ENCODE peak calls at places on chromosomes 13 and 19, in ten cellular contexts. A, N, K, J, Q, H, E, P, S and G are unnamed samples.
A peak's percentile ranks its signal among the peaks of the same experiment; 100 is the strongest.

GRCh38 chr13:114005206-114005720 is 31.4 kb upstream of the C13orf46 start:
- DNase-seq in J (no peak), A (no peak), P (no peak), K (no peak), E (no peak), H (peak; percentile 14), Q (no peak), N (no peak), S (no peak), G (peak; percentile 22)

GRCh38 chr19:43631491-43631890 is 8.2 kb downstream of the CADM4 start:
- DNase-seq in A (no peak), N (no peak), S (no peak), Q (no peak), K (no peak), H (no peak), J (no peak), E (no peak), P (no peak), G (no peak)

GRCh38 chr19:20078696-20079095 is 896 bp downstream of the ZNF90 start:
- DNase-seq in H (peak; percentile 18), K (peak; percentile 4), Q (peak; percentile 60), P (peak; percentile 85), E (peak; percentile 55), A (peak; percentile 57), S (no peak), N (peak; percentile 18), J (no peak), G (no peak)

GRCh38 chr19:4172861-4173473 is 9.4 kb downstream of the SIRT6 start:
- DNase-seq in J (peak; percentile 59), S (no peak), E (peak; percentile 92), N (peak; percentile 14), H (peak; percentile 47), P (no peak), Q (peak; percentile 42), K (peak; percentile 63), A (peak; percentile 82), G (no peak)

GRCh38 chr19:46631481-46631880 is 4.5 kb downstream of the GNG8 start:
- DNase-seq in K (no peak), H (peak; percentile 67), J (no peak), P (peak; percentile 92), N (peak; percentile 61), Q (peak; percentile 65), E (no peak), S (no peak), A (no peak), G (no peak)

GRCh38 chr13:99265823-99266426 is 7.7 kb upstream of the GPR18 start:
- DNase-seq in J (no peak), N (peak; percentile 63), H (no peak), P (no peak), K (no peak), Q (peak; percentile 74), A (no peak), S (no peak), E (peak; percentile 56), G (no peak)

GRCh38 chr19:33503791-33504444 is 17.7 kb downstream of the PEPD start:
- DNase-seq in P (no peak), K (no peak), H (no peak), A (no peak), S (no peak), J (no peak), N (no peak), Q (no peak), E (no peak), G (no peak)

GRCh38 chr13:73718248-73718647 is 416.0 kb downstream of the KLF12 start:
- DNase-seq in K (no peak), H (no peak), A (no peak), N (no peak), P (no peak), S (no peak), Q (no peak), E (no peak), J (no peak), G (no peak)

GRCh38 chr19:917323-918151 is at the start of gene KISS1R:
- DNase-seq in H (no peak), E (peak; percentile 93), P (no peak), N (peak; percentile 34), S (no peak), J (peak; percentile 44), A (no peak), Q (no peak), K (peak; percentile 64), G (peak; percentile 73)
- TF ChIP-seq CTCF in H (peak; percentile 57), E (peak; percentile 78), P (no peak), N (peak; percentile 49), S (peak; percentile 33), J (no peak), A (no peak), Q (peak; percentile 25), K (peak; percentile 81), G (peak; percentile 50)

GRCh38 chr19:6015841-6016545 is 38.1 kb upstream of the RANBP3 start:
- DNase-seq in E (no peak), N (no peak), Q (no peak), H (no peak), K (no peak), S (no peak), P (no peak), A (no peak), J (no peak), G (no peak)

GRCh38 chr19:6017576-6017975 is 39.6 kb upstream of the RANBP3 start:
- DNase-seq in A (no peak), K (no peak), J (no peak), Q (no peak), P (no peak), E (no peak), H (no peak), S (no peak), N (no peak), G (no peak)

GRCh38 chr19:6020972-6021805 is 43.2 kb upstream of the RANBP3 start:
- DNase-seq in A (no peak), E (no peak), S (no peak), J (peak; percentile 56), N (no peak), K (no peak), H (no peak), P (no peak), Q (no peak), G (no peak)

GRCh38 chr19:6020166-6020967 is 42.4 kb upstream of the RANBP3 start:
- DNase-seq in K (no peak), Q (no peak), A (no peak), J (peak; percentile 70), E (no peak), S (no peak), N (no peak), H (no peak), P (no peak), G (no peak)

DNA sequence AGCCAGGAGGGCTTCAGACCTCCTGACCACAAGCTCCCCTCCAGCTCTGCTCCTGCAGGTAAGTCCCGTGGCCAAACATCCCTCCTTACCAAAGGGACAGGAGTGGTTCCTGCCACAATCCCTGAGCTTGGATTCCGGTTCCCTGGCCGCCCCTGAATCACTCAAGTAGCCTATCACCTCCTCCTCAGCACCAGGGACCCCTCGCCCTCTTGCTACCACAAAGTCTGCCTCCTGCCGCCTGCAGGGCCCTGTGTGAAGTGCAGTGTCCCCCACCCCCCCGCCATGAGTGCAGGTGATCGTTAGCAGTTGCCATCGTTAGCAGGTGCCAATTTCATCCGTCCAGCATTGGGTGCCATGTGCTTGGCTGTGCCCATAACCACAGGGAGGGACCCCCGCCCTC is 40.8 kb upstream of the RANBP3 start:
- DNase-seq in N (no peak), H (no peak), Q (no peak), S (no peak), K (no peak), P (no peak), E (peak; percentile 70), J (no peak), A (no peak), G (no peak)
- TF ChIP-seq CTCF in N (no peak), H (no peak), Q (peak; percentile 21), S (peak; percentile 19), K (no peak), P (no peak), E (peak; percentile 50), J (no peak), A (no peak), G (no peak)

DNA sequence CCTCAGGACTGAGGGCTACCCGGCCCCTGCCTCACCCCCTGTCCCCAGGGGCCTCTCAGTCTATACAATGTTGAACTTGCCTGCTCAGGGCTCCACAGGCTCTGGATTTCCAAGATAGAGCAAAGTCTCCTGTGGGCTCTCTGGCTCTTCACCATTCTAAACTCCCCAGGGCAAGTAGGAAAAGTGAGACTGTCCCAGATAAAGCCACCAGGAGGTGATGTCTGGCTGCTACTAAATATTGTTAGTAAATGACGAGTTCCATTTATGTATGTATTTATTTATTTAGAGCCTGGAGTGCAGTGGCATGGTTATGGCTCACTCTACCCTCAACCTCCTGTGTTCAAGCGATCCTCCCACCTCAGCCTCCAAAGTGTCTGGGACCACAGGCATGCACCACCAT is 73.6 kb upstream of the SIAH3 start:
- DNase-seq in Q (peak; percentile 15), K (no peak), A (no peak), H (no peak), P (no peak), J (no peak), S (no peak), E (no peak), N (no peak), G (no peak)
- TF ChIP-seq CTCF in Q (peak; percentile 22), K (no peak), A (no peak), H (no peak), P (no peak), J (no peak), S (no peak), E (no peak), N (peak; percentile 21), G (peak; percentile 27)

GRCh38 chr19:5352229-5352763 is 11.7 kb upstream of the PTPRS start:
- DNase-seq in K (no peak), H (no peak), P (no peak), S (no peak), A (no peak), J (no peak), Q (no peak), E (peak; percentile 45), N (peak; percentile 15), G (no peak)

GRCh38 chr19:5355693-5356092 is 15.1 kb upstream of the PTPRS start:
- DNase-seq in H (no peak), K (no peak), S (no peak), A (no peak), E (no peak), J (no peak), P (no peak), N (no peak), Q (no peak), G (no peak)

GRCh38 chr19:5355076-5355475 is 14.5 kb upstream of the PTPRS start:
- DNase-seq in J (no peak), N (no peak), A (no peak), E (no peak), Q (no peak), S (no peak), K (no peak), H (no peak), P (no peak), G (no peak)

GRCh38 chr19:5356428-5356827 is 15.8 kb upstream of the PTPRS start:
- DNase-seq in H (no peak), J (no peak), Q (no peak), A (no peak), E (peak; percentile 31), P (no peak), K (no peak), S (no peak), N (no peak), G (no peak)

DNA sequence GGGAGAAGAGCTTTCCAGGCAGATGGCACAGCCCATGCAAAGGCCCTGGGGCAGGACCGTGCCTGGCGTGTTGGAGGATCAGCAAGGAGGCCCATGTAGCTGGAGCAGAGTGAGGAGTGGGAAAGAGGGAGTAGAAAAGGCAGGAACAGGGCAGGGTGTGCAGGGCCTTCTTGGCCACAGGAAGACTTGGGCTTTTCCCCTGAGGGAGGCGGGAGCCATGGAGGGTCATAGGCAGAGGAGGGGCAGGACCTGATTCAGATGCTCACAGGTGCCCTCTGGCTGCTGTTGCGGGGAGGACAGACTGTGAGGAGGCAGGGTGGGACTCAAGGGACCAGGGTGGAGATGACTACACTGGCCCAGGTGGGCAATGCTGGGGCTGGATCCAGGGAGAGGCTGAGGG is 13.8 kb upstream of the PTPRS start:
- DNase-seq in J (no peak), E (peak; percentile 39), A (no peak), Q (peak; percentile 29), H (no peak), K (no peak), S (no peak), P (no peak), N (no peak), G (no peak)
- TF ChIP-seq CTCF in J (no peak), E (peak; percentile 40), A (no peak), Q (peak; percentile 36), H (no peak), K (no peak), S (peak; percentile 44), P (no peak), N (peak; percentile 28), G (no peak)